ENCODE peak calls at places on chromosome 10, in seven cellular contexts. One of them, this sample, is unnamed.

GRCh38 chr10:133278577-133279265 is 2.1 kb upstream of the ADAM8 start:
- DNase-seq in SK-N-SH: no peak
- DNase-seq in upper lobe of left lung: peak; percentile 83
- DNase-seq in transverse colon: peak; percentile 75
- DNase-seq in HCT116: no peak
- DNase-seq in sigmoid colon: no peak
- DNase-seq in breast epithelium: peak; percentile 54
- DNase-seq in this sample: no peak

GRCh38 chr10:97011397-97011796 is 174.4 kb downstream of the SLIT1 start:
- DNase-seq in upper lobe of left lung: no peak
- DNase-seq in sigmoid colon: no peak
- DNase-seq in breast epithelium: no peak
- DNase-seq in transverse colon: no peak
- DNase-seq in SK-N-SH: no peak
- DNase-seq in HCT116: no peak
- DNase-seq in this sample: no peak

GRCh38 chr10:5317547-5318107 is 47.1 kb upstream of the UCN3 start:
- DNase-seq in upper lobe of left lung: peak; percentile 29
- DNase-seq in SK-N-SH: no peak
- DNase-seq in breast epithelium: no peak
- DNase-seq in HCT116: no peak
- DNase-seq in transverse colon: no peak
- DNase-seq in sigmoid colon: no peak
- DNase-seq in this sample: peak; percentile 20

GRCh38 chr10:16816142-16816541 is 1.1 kb downstream of the RSU1 start:
- DNase-seq in HCT116: no peak
- DNase-seq in SK-N-SH: peak; percentile 9
- DNase-seq in upper lobe of left lung: no peak
- DNase-seq in sigmoid colon: no peak
- DNase-seq in transverse colon: no peak
- DNase-seq in breast epithelium: no peak
- DNase-seq in this sample: no peak

GRCh38 chr10:131937832-131938231 is 37.0 kb downstream of the PPP2R2D start:
- DNase-seq in sigmoid colon: peak; percentile 62
- DNase-seq in transverse colon: no peak
- DNase-seq in HCT116: no peak
- DNase-seq in SK-N-SH: no peak
- DNase-seq in breast epithelium: no peak
- DNase-seq in upper lobe of left lung: no peak
- DNase-seq in this sample: no peak

GRCh38 chr10:22618081-22618785 is 96.1 kb downstream of the PIP4K2A start:
- DNase-seq in upper lobe of left lung: no peak
- DNase-seq in HCT116: peak; percentile 39
- DNase-seq in breast epithelium: no peak
- DNase-seq in SK-N-SH: no peak
- DNase-seq in transverse colon: no peak
- DNase-seq in sigmoid colon: no peak
- DNase-seq in this sample: no peak

GRCh38 chr10:63156236-63156635 is 23.1 kb downstream of the NRBF2 start:
- DNase-seq in SK-N-SH: no peak
- DNase-seq in upper lobe of left lung: no peak
- DNase-seq in transverse colon: no peak
- DNase-seq in HCT116: no peak
- DNase-seq in sigmoid colon: no peak
- DNase-seq in breast epithelium: no peak
- DNase-seq in this sample: no peak

GRCh38 chr10:13815766-13816165 is 229.0 kb downstream of the PRPF18 start:
- DNase-seq in breast epithelium: no peak
- DNase-seq in sigmoid colon: no peak
- DNase-seq in SK-N-SH: no peak
- DNase-seq in HCT116: no peak
- DNase-seq in upper lobe of left lung: no peak
- DNase-seq in transverse colon: no peak
- DNase-seq in this sample: peak; percentile 38

GRCh38 chr10:93758510-93758885 is 762 bp downstream of the LGI1 start:
- DNase-seq in upper lobe of left lung: no peak
- DNase-seq in HCT116: no peak
- DNase-seq in SK-N-SH: no peak
- DNase-seq in breast epithelium: no peak
- DNase-seq in transverse colon: no peak
- DNase-seq in sigmoid colon: no peak
- DNase-seq in this sample: no peak

GRCh38 chr10:52635651-52636050 is 136.9 kb downstream of the MBL2 start:
- DNase-seq in breast epithelium: no peak
- DNase-seq in HCT116: no peak
- DNase-seq in transverse colon: no peak
- DNase-seq in upper lobe of left lung: no peak
- DNase-seq in sigmoid colon: no peak
- DNase-seq in SK-N-SH: no peak
- DNase-seq in this sample: no peak

GRCh38 chr10:77578583-77579227 is 58.9 kb downstream of the KCNMA1 start:
- DNase-seq in transverse colon: no peak
- DNase-seq in HCT116: no peak
- DNase-seq in sigmoid colon: peak; percentile 44
- DNase-seq in SK-N-SH: no peak
- DNase-seq in breast epithelium: no peak
- DNase-seq in upper lobe of left lung: no peak
- DNase-seq in this sample: no peak

GRCh38 chr10:17229717-17229966 is 1.6 kb downstream of the VIM start:
- DNase-seq in SK-N-SH: no peak
- DNase-seq in upper lobe of left lung: no peak
- DNase-seq in HCT116: no peak
- DNase-seq in transverse colon: no peak
- DNase-seq in sigmoid colon: no peak
- DNase-seq in breast epithelium: no peak
- DNase-seq in this sample: no peak

GRCh38 chr10:86971146-86971991 is 3.1 kb downstream of the ADIRF start:
- DNase-seq in SK-N-SH: peak; percentile 41
- DNase-seq in breast epithelium: peak; percentile 94
- DNase-seq in upper lobe of left lung: peak; percentile 91
- DNase-seq in transverse colon: peak; percentile 94
- DNase-seq in sigmoid colon: peak; percentile 96
- DNase-seq in HCT116: peak; percentile 88
- DNase-seq in this sample: peak; percentile 80

GRCh38 chr10:75446508-75446907 is 15.1 kb downstream of the LRMDA start:
- DNase-seq in SK-N-SH: no peak
- DNase-seq in HCT116: no peak
- DNase-seq in sigmoid colon: no peak
- DNase-seq in upper lobe of left lung: no peak
- DNase-seq in transverse colon: no peak
- DNase-seq in breast epithelium: no peak
- DNase-seq in this sample: no peak

GRCh38 chr10:110353244-110354119 is 48.8 kb upstream of the SMNDC1 start:
- DNase-seq in upper lobe of left lung: no peak
- DNase-seq in transverse colon: peak; percentile 28
- DNase-seq in breast epithelium: peak; percentile 49
- DNase-seq in HCT116: peak; percentile 73
- DNase-seq in SK-N-SH: no peak
- DNase-seq in sigmoid colon: no peak
- DNase-seq in this sample: peak; percentile 95

GRCh38 chr10:93352638-93353383 is 129.3 kb downstream of the MYOF start:
- DNase-seq in upper lobe of left lung: no peak
- DNase-seq in sigmoid colon: no peak
- DNase-seq in breast epithelium: no peak
- DNase-seq in transverse colon: no peak
- DNase-seq in HCT116: no peak
- DNase-seq in SK-N-SH: peak; percentile 44
- DNase-seq in this sample: no peak

GRCh38 chr10:36886303-36886891 is 239.0 kb upstream of the ANKRD30A start:
- DNase-seq in transverse colon: no peak
- DNase-seq in HCT116: no peak
- DNase-seq in upper lobe of left lung: no peak
- DNase-seq in SK-N-SH: no peak
- DNase-seq in breast epithelium: no peak
- DNase-seq in sigmoid colon: no peak
- DNase-seq in this sample: no peak

GRCh38 chr10:36885746-36886145 is 239.7 kb upstream of the ANKRD30A start:
- DNase-seq in sigmoid colon: no peak
- DNase-seq in transverse colon: no peak
- DNase-seq in breast epithelium: no peak
- DNase-seq in SK-N-SH: no peak
- DNase-seq in upper lobe of left lung: no peak
- DNase-seq in HCT116: no peak
- DNase-seq in this sample: no peak

DNA sequence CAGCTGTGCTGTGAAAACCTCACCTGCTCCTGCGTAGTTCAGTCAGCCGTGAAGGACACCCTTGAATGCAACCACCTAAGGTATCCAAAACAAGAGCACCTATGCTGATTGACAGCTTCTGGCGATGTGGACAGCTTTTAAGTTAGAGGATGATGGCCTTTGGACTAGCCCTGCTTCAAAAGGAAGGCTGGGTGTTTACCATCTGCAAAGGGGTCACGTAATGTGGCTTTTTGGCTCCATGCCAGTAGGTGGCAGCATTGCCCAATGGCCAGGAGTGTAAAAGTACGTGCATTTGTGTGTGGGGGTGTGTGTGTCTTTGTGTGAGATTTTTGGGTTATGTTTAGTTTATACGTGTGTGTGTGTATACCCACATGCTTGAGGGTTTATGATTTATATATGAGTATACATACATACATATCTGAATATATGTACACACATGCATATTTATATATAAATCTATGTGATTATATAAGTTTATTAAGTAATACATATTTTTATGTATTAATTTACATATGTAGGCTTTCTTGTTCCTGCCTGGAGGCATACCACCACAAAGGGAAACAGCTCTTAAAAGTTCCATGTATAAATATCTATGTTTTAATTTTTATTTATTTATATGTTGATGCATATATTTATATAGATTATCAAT is 236.3 kb upstream of the ANKRD30A start:
- DNase-seq in SK-N-SH: peak; percentile 36
- DNase-seq in breast epithelium: no peak
- DNase-seq in HCT116: peak; percentile 8
- DNase-seq in upper lobe of left lung: peak; percentile 26
- DNase-seq in sigmoid colon: no peak
- DNase-seq in transverse colon: peak; percentile 13
- DNase-seq in this sample: peak; percentile 13
- TF ChIP-seq CTCF in SK-N-SH: peak; percentile 49
- TF ChIP-seq CTCF in breast epithelium: no peak
- TF ChIP-seq CTCF in HCT116: no peak
- TF ChIP-seq CTCF in upper lobe of left lung: no peak
- TF ChIP-seq CTCF in sigmoid colon: no peak
- TF ChIP-seq CTCF in transverse colon: no peak
- TF ChIP-seq CTCF in this sample: peak; percentile 70

GRCh38 chr10:112554263-112554662 is 107.2 kb downstream of the VTI1A start:
- DNase-seq in upper lobe of left lung: no peak
- DNase-seq in SK-N-SH: no peak
- DNase-seq in HCT116: no peak
- DNase-seq in sigmoid colon: no peak
- DNase-seq in breast epithelium: no peak
- DNase-seq in transverse colon: no peak
- DNase-seq in this sample: no peak
- TF ChIP-seq POLR2AphosphoS5 in upper lobe of left lung: no peak
- TF ChIP-seq POLR2AphosphoS5 in SK-N-SH: no peak
- TF ChIP-seq POLR2AphosphoS5 in HCT116: no peak
- TF ChIP-seq POLR2AphosphoS5 in sigmoid colon: no peak
- TF ChIP-seq POLR2AphosphoS5 in breast epithelium: no peak
- TF ChIP-seq POLR2AphosphoS5 in transverse colon: no peak
- TF ChIP-seq POLR2AphosphoS5 in this sample: no peak

GRCh38 chr10:44858017-44858371 is 53.1 kb upstream of the TMEM72 start:
- DNase-seq in transverse colon: no peak
- DNase-seq in upper lobe of left lung: no peak
- DNase-seq in sigmoid colon: no peak
- DNase-seq in breast epithelium: no peak
- DNase-seq in HCT116: no peak
- DNase-seq in SK-N-SH: no peak
- DNase-seq in this sample: no peak
- TF ChIP-seq CTCF in transverse colon: no peak
- TF ChIP-seq CTCF in upper lobe of left lung: no peak
- TF ChIP-seq CTCF in sigmoid colon: no peak
- TF ChIP-seq CTCF in breast epithelium: no peak
- TF ChIP-seq CTCF in HCT116: no peak
- TF ChIP-seq CTCF in SK-N-SH: no peak
- TF ChIP-seq CTCF in this sample: no peak

GRCh38 chr10:60155945-60156683 is 233.6 kb downstream of the ANK3 start:
- DNase-seq in transverse colon: no peak
- DNase-seq in SK-N-SH: no peak
- DNase-seq in sigmoid colon: no peak
- DNase-seq in breast epithelium: no peak
- DNase-seq in HCT116: no peak
- DNase-seq in upper lobe of left lung: no peak
- DNase-seq in this sample: no peak
- TF ChIP-seq POLR2AphosphoS5 in transverse colon: no peak
- TF ChIP-seq POLR2AphosphoS5 in SK-N-SH: no peak
- TF ChIP-seq POLR2AphosphoS5 in sigmoid colon: no peak
- TF ChIP-seq POLR2AphosphoS5 in breast epithelium: no peak
- TF ChIP-seq POLR2AphosphoS5 in HCT116: no peak
- TF ChIP-seq POLR2AphosphoS5 in upper lobe of left lung: no peak
- TF ChIP-seq POLR2AphosphoS5 in this sample: no peak

GRCh38 chr10:127200646-127201045 is 4.3 kb upstream of the INSYN2A start:
- DNase-seq in SK-N-SH: no peak
- DNase-seq in breast epithelium: no peak
- DNase-seq in sigmoid colon: no peak
- DNase-seq in HCT116: no peak
- DNase-seq in transverse colon: no peak
- DNase-seq in upper lobe of left lung: no peak
- DNase-seq in this sample: no peak

GRCh38 chr10:127196955-127197432 is 603 bp upstream of the INSYN2A start:
- DNase-seq in sigmoid colon: no peak
- DNase-seq in transverse colon: no peak
- DNase-seq in breast epithelium: no peak
- DNase-seq in HCT116: no peak
- DNase-seq in SK-N-SH: no peak
- DNase-seq in upper lobe of left lung: no peak
- DNase-seq in this sample: no peak

GRCh38 chr10:127198721-127199120 is 2.3 kb upstream of the INSYN2A start:
- DNase-seq in upper lobe of left lung: no peak
- DNase-seq in HCT116: no peak
- DNase-seq in transverse colon: no peak
- DNase-seq in breast epithelium: no peak
- DNase-seq in sigmoid colon: no peak
- DNase-seq in SK-N-SH: no peak
- DNase-seq in this sample: no peak

GRCh38 chr10:127196227-127196954 is at the start of gene INSYN2A:
- DNase-seq in transverse colon: peak; percentile 27
- DNase-seq in breast epithelium: no peak
- DNase-seq in sigmoid colon: no peak
- DNase-seq in SK-N-SH: peak; percentile 78
- DNase-seq in upper lobe of left lung: no peak
- DNase-seq in HCT116: no peak
- DNase-seq in this sample: no peak

GRCh38 chr10:127198307-127198706 is 1.9 kb upstream of the INSYN2A start:
- DNase-seq in transverse colon: no peak
- DNase-seq in HCT116: no peak
- DNase-seq in upper lobe of left lung: no peak
- DNase-seq in sigmoid colon: no peak
- DNase-seq in breast epithelium: no peak
- DNase-seq in SK-N-SH: no peak
- DNase-seq in this sample: no peak
- TF ChIP-seq CTCF in transverse colon: no peak
- TF ChIP-seq CTCF in HCT116: no peak
- TF ChIP-seq CTCF in upper lobe of left lung: no peak
- TF ChIP-seq CTCF in sigmoid colon: no peak
- TF ChIP-seq CTCF in breast epithelium: no peak
- TF ChIP-seq CTCF in SK-N-SH: peak; percentile 33
- TF ChIP-seq CTCF in this sample: peak; percentile 56